ENCODE peak calls at places on chromosome 20, in nine cellular contexts. One of them, this sample, is unnamed.

GRCh38 chr20:39057143-39057542 is 95.0 kb downstream of the DHX35 start:
- DNase-seq in endodermal cell: no peak
- DNase-seq in uterus: no peak
- DNase-seq in left lung: no peak
- DNase-seq in choroid plexus epithelial cell: no peak
- DNase-seq in mammary epithelial cell: no peak
- DNase-seq in naive thymus-derived CD4-positive, alpha-beta T cell: no peak
- DNase-seq in colonic mucosa: no peak
- DNase-seq in pancreas: no peak
- DNase-seq in this sample: no peak

GRCh38 chr20:49445176-49445575 is 37.3 kb downstream of the KCNB1 start:
- DNase-seq in endodermal cell: peak; percentile 68
- DNase-seq in uterus: no peak
- DNase-seq in left lung: no peak
- DNase-seq in choroid plexus epithelial cell: peak; percentile 21
- DNase-seq in mammary epithelial cell: peak; percentile 22
- DNase-seq in naive thymus-derived CD4-positive, alpha-beta T cell: no peak
- DNase-seq in colonic mucosa: no peak
- DNase-seq in pancreas: no peak
- DNase-seq in this sample: peak; percentile 56

GRCh38 chr20:23509580-23509913 is 18.6 kb downstream of the CST8 start:
- DNase-seq in endodermal cell: no peak
- DNase-seq in uterus: no peak
- DNase-seq in left lung: no peak
- DNase-seq in choroid plexus epithelial cell: no peak
- DNase-seq in mammary epithelial cell: no peak
- DNase-seq in naive thymus-derived CD4-positive, alpha-beta T cell: no peak
- DNase-seq in colonic mucosa: no peak
- DNase-seq in pancreas: no peak
- DNase-seq in this sample: no peak

GRCh38 chr20:7893019-7893730 is 47.1 kb downstream of the HAO1 start:
- DNase-seq in endodermal cell: no peak
- DNase-seq in uterus: no peak
- DNase-seq in left lung: no peak
- DNase-seq in choroid plexus epithelial cell: no peak
- DNase-seq in mammary epithelial cell: peak; percentile 82
- DNase-seq in naive thymus-derived CD4-positive, alpha-beta T cell: no peak
- DNase-seq in colonic mucosa: no peak
- DNase-seq in pancreas: no peak
- DNase-seq in this sample: no peak

GRCh38 chr20:4609511-4609910 is 112.2 kb upstream of the PRND start:
- DNase-seq in endodermal cell: no peak
- DNase-seq in uterus: no peak
- DNase-seq in left lung: no peak
- DNase-seq in choroid plexus epithelial cell: no peak
- DNase-seq in mammary epithelial cell: no peak
- DNase-seq in naive thymus-derived CD4-positive, alpha-beta T cell: no peak
- DNase-seq in colonic mucosa: no peak
- DNase-seq in pancreas: no peak
- DNase-seq in this sample: no peak

GRCh38 chr20:62914970-62915457 is 11.3 kb downstream of the DIDO1 start:
- DNase-seq in endodermal cell: peak; percentile 90
- DNase-seq in uterus: no peak
- DNase-seq in left lung: no peak
- DNase-seq in choroid plexus epithelial cell: peak; percentile 51
- DNase-seq in mammary epithelial cell: peak; percentile 46
- DNase-seq in naive thymus-derived CD4-positive, alpha-beta T cell: no peak
- DNase-seq in colonic mucosa: no peak
- DNase-seq in pancreas: peak; percentile 40
- DNase-seq in this sample: no peak

GRCh38 chr20:1632228-1632577 is 12.4 kb upstream of the SIRPB1 start:
- DNase-seq in endodermal cell: no peak
- DNase-seq in uterus: no peak
- DNase-seq in left lung: no peak
- DNase-seq in choroid plexus epithelial cell: no peak
- DNase-seq in mammary epithelial cell: no peak
- DNase-seq in naive thymus-derived CD4-positive, alpha-beta T cell: no peak
- DNase-seq in colonic mucosa: no peak
- DNase-seq in pancreas: no peak
- DNase-seq in this sample: no peak

GRCh38 chr20:52959125-52959524 is 13.0 kb upstream of the TSHZ2 start:
- DNase-seq in endodermal cell: no peak
- DNase-seq in uterus: no peak
- DNase-seq in left lung: no peak
- DNase-seq in choroid plexus epithelial cell: no peak
- DNase-seq in mammary epithelial cell: no peak
- DNase-seq in naive thymus-derived CD4-positive, alpha-beta T cell: no peak
- DNase-seq in colonic mucosa: no peak
- DNase-seq in pancreas: no peak
- DNase-seq in this sample: no peak

GRCh38 chr20:25356294-25356933 is 34.2 kb downstream of the ABHD12 start:
- DNase-seq in endodermal cell: peak; percentile 71
- DNase-seq in uterus: no peak
- DNase-seq in left lung: no peak
- DNase-seq in choroid plexus epithelial cell: no peak
- DNase-seq in mammary epithelial cell: no peak
- DNase-seq in naive thymus-derived CD4-positive, alpha-beta T cell: no peak
- DNase-seq in colonic mucosa: no peak
- DNase-seq in pancreas: peak; percentile 79
- DNase-seq in this sample: no peak

GRCh38 chr20:47038581-47039560 is 144.2 kb downstream of the EYA2 start:
- DNase-seq in endodermal cell: no peak
- DNase-seq in uterus: no peak
- DNase-seq in left lung: no peak
- DNase-seq in choroid plexus epithelial cell: peak; percentile 19
- DNase-seq in mammary epithelial cell: no peak
- DNase-seq in naive thymus-derived CD4-positive, alpha-beta T cell: no peak
- DNase-seq in colonic mucosa: no peak
- DNase-seq in pancreas: no peak
- DNase-seq in this sample: peak; percentile 58

GRCh38 chr20:35360033-35360432 is 51.7 kb downstream of the UQCC1 start:
- DNase-seq in endodermal cell: no peak
- DNase-seq in uterus: no peak
- DNase-seq in left lung: no peak
- DNase-seq in choroid plexus epithelial cell: no peak
- DNase-seq in mammary epithelial cell: peak; percentile 52
- DNase-seq in naive thymus-derived CD4-positive, alpha-beta T cell: no peak
- DNase-seq in colonic mucosa: no peak
- DNase-seq in pancreas: no peak
- DNase-seq in this sample: no peak

GRCh38 chr20:62571667-62572344 is 70.5 kb upstream of the SLCO4A1 start:
- DNase-seq in endodermal cell: peak; percentile 81
- DNase-seq in uterus: no peak
- DNase-seq in left lung: no peak
- DNase-seq in choroid plexus epithelial cell: no peak
- DNase-seq in mammary epithelial cell: no peak
- DNase-seq in naive thymus-derived CD4-positive, alpha-beta T cell: no peak
- DNase-seq in colonic mucosa: no peak
- DNase-seq in pancreas: no peak
- DNase-seq in this sample: no peak

GRCh38 chr20:2254333-2254732 is 41.5 kb upstream of the TGM3 start:
- DNase-seq in endodermal cell: no peak
- DNase-seq in uterus: no peak
- DNase-seq in left lung: no peak
- DNase-seq in choroid plexus epithelial cell: no peak
- DNase-seq in mammary epithelial cell: peak; percentile 36
- DNase-seq in naive thymus-derived CD4-positive, alpha-beta T cell: no peak
- DNase-seq in colonic mucosa: no peak
- DNase-seq in pancreas: no peak
- DNase-seq in this sample: no peak

GRCh38 chr20:16293590-16293989 is 279.7 kb downstream of the KIF16B start:
- DNase-seq in endodermal cell: no peak
- DNase-seq in uterus: no peak
- DNase-seq in left lung: no peak
- DNase-seq in choroid plexus epithelial cell: peak; percentile 42
- DNase-seq in mammary epithelial cell: peak; percentile 69
- DNase-seq in naive thymus-derived CD4-positive, alpha-beta T cell: no peak
- DNase-seq in colonic mucosa: no peak
- DNase-seq in pancreas: no peak
- DNase-seq in this sample: no peak

GRCh38 chr20:34928411-34928810 is 27.2 kb downstream of the GSS start:
- DNase-seq in endodermal cell: no peak
- DNase-seq in uterus: no peak
- DNase-seq in left lung: no peak
- DNase-seq in choroid plexus epithelial cell: no peak
- DNase-seq in mammary epithelial cell: no peak
- DNase-seq in naive thymus-derived CD4-positive, alpha-beta T cell: no peak
- DNase-seq in colonic mucosa: no peak
- DNase-seq in pancreas: no peak
- DNase-seq in this sample: no peak

GRCh38 chr20:39825950-39826349 is 863.1 kb downstream of the MAFB start:
- DNase-seq in endodermal cell: no peak
- DNase-seq in uterus: no peak
- DNase-seq in left lung: no peak
- DNase-seq in choroid plexus epithelial cell: peak; percentile 79
- DNase-seq in mammary epithelial cell: peak; percentile 59
- DNase-seq in naive thymus-derived CD4-positive, alpha-beta T cell: no peak
- DNase-seq in colonic mucosa: no peak
- DNase-seq in pancreas: no peak
- DNase-seq in this sample: no peak

GRCh38 chr20:53447271-53447670 is 146.4 kb downstream of the ZNF217 start:
- DNase-seq in endodermal cell: no peak
- DNase-seq in uterus: no peak
- DNase-seq in left lung: no peak
- DNase-seq in choroid plexus epithelial cell: no peak
- DNase-seq in mammary epithelial cell: no peak
- DNase-seq in naive thymus-derived CD4-positive, alpha-beta T cell: no peak
- DNase-seq in colonic mucosa: no peak
- DNase-seq in pancreas: no peak
- DNase-seq in this sample: no peak

GRCh38 chr20:17850674-17851006 is 118.0 kb downstream of the SNX5 start:
- DNase-seq in endodermal cell: no peak
- DNase-seq in uterus: no peak
- DNase-seq in left lung: no peak
- DNase-seq in choroid plexus epithelial cell: no peak
- DNase-seq in mammary epithelial cell: no peak
- DNase-seq in naive thymus-derived CD4-positive, alpha-beta T cell: no peak
- DNase-seq in colonic mucosa: no peak
- DNase-seq in pancreas: no peak
- DNase-seq in this sample: no peak

GRCh38 chr20:20364747-20365558 is 3.0 kb upstream of the INSM1 start:
- DNase-seq in endodermal cell: peak; percentile 52
- DNase-seq in uterus: no peak
- DNase-seq in left lung: no peak
- DNase-seq in choroid plexus epithelial cell: no peak
- DNase-seq in mammary epithelial cell: no peak
- DNase-seq in naive thymus-derived CD4-positive, alpha-beta T cell: peak; percentile 32
- DNase-seq in colonic mucosa: no peak
- DNase-seq in pancreas: no peak
- DNase-seq in this sample: no peak

GRCh38 chr20:6069669-6070068 is 15.8 kb upstream of the LRRN4 start:
- DNase-seq in endodermal cell: no peak
- DNase-seq in uterus: no peak
- DNase-seq in left lung: no peak
- DNase-seq in choroid plexus epithelial cell: no peak
- DNase-seq in mammary epithelial cell: no peak
- DNase-seq in naive thymus-derived CD4-positive, alpha-beta T cell: no peak
- DNase-seq in colonic mucosa: no peak
- DNase-seq in pancreas: no peak
- DNase-seq in this sample: no peak

GRCh38 chr20:37354210-37355195 is 8.6 kb downstream of the SRC start:
- DNase-seq in endodermal cell: peak; percentile 33
- DNase-seq in uterus: no peak
- DNase-seq in left lung: no peak
- DNase-seq in choroid plexus epithelial cell: no peak
- DNase-seq in mammary epithelial cell: no peak
- DNase-seq in naive thymus-derived CD4-positive, alpha-beta T cell: no peak
- DNase-seq in colonic mucosa: peak; percentile 80
- DNase-seq in pancreas: peak; percentile 70
- DNase-seq in this sample: peak; percentile 52
- H3K4me3 ChIP-seq in endodermal cell: no peak overlapping the region
- H3K4me3 ChIP-seq in uterus: no peak overlapping the region
- H3K4me3 ChIP-seq in left lung: no peak overlapping the region
- H3K4me3 ChIP-seq in choroid plexus epithelial cell: no peak overlapping the region
- H3K4me3 ChIP-seq in mammary epithelial cell: no peak overlapping the region
- H3K4me3 ChIP-seq in naive thymus-derived CD4-positive, alpha-beta T cell: no peak overlapping the region
- H3K4me3 ChIP-seq in colonic mucosa: no peak overlapping the region
- H3K4me3 ChIP-seq in pancreas: no peak overlapping the region
- H3K4me3 ChIP-seq in this sample: no peak overlapping the region

GRCh38 chr20:45583502-45583901 is 4.4 kb upstream of the WFDC8 start:
- DNase-seq in endodermal cell: peak; percentile 72
- DNase-seq in uterus: no peak
- DNase-seq in left lung: no peak
- DNase-seq in choroid plexus epithelial cell: no peak
- DNase-seq in mammary epithelial cell: no peak
- DNase-seq in naive thymus-derived CD4-positive, alpha-beta T cell: no peak
- DNase-seq in colonic mucosa: no peak
- DNase-seq in pancreas: no peak
- DNase-seq in this sample: no peak
- H3K4me3 ChIP-seq in endodermal cell: peak overlapping the region; percentile 3
- H3K4me3 ChIP-seq in uterus: no peak overlapping the region
- H3K4me3 ChIP-seq in left lung: no peak overlapping the region
- H3K4me3 ChIP-seq in choroid plexus epithelial cell: no peak overlapping the region
- H3K4me3 ChIP-seq in mammary epithelial cell: no peak overlapping the region
- H3K4me3 ChIP-seq in naive thymus-derived CD4-positive, alpha-beta T cell: no peak overlapping the region
- H3K4me3 ChIP-seq in colonic mucosa: no peak overlapping the region
- H3K4me3 ChIP-seq in pancreas: no peak overlapping the region
- H3K4me3 ChIP-seq in this sample: no peak overlapping the region

GRCh38 chr20:59161626-59162170 is 1.9 kb upstream of the ZNF831 start:
- DNase-seq in endodermal cell: no peak
- DNase-seq in uterus: no peak
- DNase-seq in left lung: no peak
- DNase-seq in choroid plexus epithelial cell: no peak
- DNase-seq in mammary epithelial cell: no peak
- DNase-seq in naive thymus-derived CD4-positive, alpha-beta T cell: no peak
- DNase-seq in colonic mucosa: no peak
- DNase-seq in pancreas: no peak
- DNase-seq in this sample: no peak
- H3K4me3 ChIP-seq in endodermal cell: no peak overlapping the region
- H3K4me3 ChIP-seq in uterus: no peak overlapping the region
- H3K4me3 ChIP-seq in left lung: no peak overlapping the region
- H3K4me3 ChIP-seq in choroid plexus epithelial cell: no peak overlapping the region
- H3K4me3 ChIP-seq in mammary epithelial cell: no peak overlapping the region
- H3K4me3 ChIP-seq in naive thymus-derived CD4-positive, alpha-beta T cell: peak overlapping the region; percentile 55
- H3K4me3 ChIP-seq in colonic mucosa: no peak overlapping the region
- H3K4me3 ChIP-seq in pancreas: no peak overlapping the region
- H3K4me3 ChIP-seq in this sample: no peak overlapping the region

GRCh38 chr20:11753155-11753554 is 164.5 kb upstream of the BTBD3 start:
- DNase-seq in endodermal cell: no peak
- DNase-seq in uterus: no peak
- DNase-seq in left lung: no peak
- DNase-seq in choroid plexus epithelial cell: no peak
- DNase-seq in mammary epithelial cell: no peak
- DNase-seq in naive thymus-derived CD4-positive, alpha-beta T cell: no peak
- DNase-seq in colonic mucosa: no peak
- DNase-seq in pancreas: no peak
- DNase-seq in this sample: no peak
- H3K4me3 ChIP-seq in endodermal cell: no peak overlapping the region
- H3K4me3 ChIP-seq in uterus: no peak overlapping the region
- H3K4me3 ChIP-seq in left lung: no peak overlapping the region
- H3K4me3 ChIP-seq in choroid plexus epithelial cell: no peak overlapping the region
- H3K4me3 ChIP-seq in mammary epithelial cell: no peak overlapping the region
- H3K4me3 ChIP-seq in naive thymus-derived CD4-positive, alpha-beta T cell: no peak overlapping the region
- H3K4me3 ChIP-seq in colonic mucosa: no peak overlapping the region
- H3K4me3 ChIP-seq in pancreas: no peak overlapping the region
- H3K4me3 ChIP-seq in this sample: no peak overlapping the region

DNA sequence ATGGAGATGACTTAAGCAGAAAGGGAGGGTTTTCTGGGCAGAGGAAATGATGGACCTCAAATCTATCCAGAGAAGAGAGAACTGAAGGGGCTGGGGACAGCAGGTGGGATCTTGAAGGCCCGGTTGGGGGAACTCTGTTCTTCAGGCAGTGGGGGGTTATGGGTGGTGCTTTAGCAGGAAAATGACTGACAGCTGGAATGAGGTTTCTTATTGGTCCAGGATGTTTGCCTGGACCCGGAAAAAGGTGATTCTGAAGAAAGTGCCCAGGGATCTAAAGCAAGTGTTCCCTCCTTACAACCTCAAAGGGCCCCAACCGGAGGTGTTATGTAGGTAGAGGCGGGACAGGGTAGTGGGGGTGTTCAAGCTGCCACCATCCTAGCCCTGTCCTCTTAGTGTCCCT is 11.3 kb upstream of the LKAAEAR1 start:
- DNase-seq in endodermal cell: no peak
- DNase-seq in uterus: no peak
- DNase-seq in left lung: no peak
- DNase-seq in choroid plexus epithelial cell: no peak
- DNase-seq in mammary epithelial cell: no peak
- DNase-seq in naive thymus-derived CD4-positive, alpha-beta T cell: no peak
- DNase-seq in colonic mucosa: no peak
- DNase-seq in pancreas: no peak
- DNase-seq in this sample: no peak
- H3K4me3 ChIP-seq in endodermal cell: no peak overlapping the region
- H3K4me3 ChIP-seq in uterus: no peak overlapping the region
- H3K4me3 ChIP-seq in left lung: no peak overlapping the region
- H3K4me3 ChIP-seq in choroid plexus epithelial cell: no peak overlapping the region
- H3K4me3 ChIP-seq in mammary epithelial cell: no peak overlapping the region
- H3K4me3 ChIP-seq in naive thymus-derived CD4-positive, alpha-beta T cell: no peak overlapping the region
- H3K4me3 ChIP-seq in colonic mucosa: no peak overlapping the region
- H3K4me3 ChIP-seq in pancreas: no peak overlapping the region
- H3K4me3 ChIP-seq in this sample: no peak overlapping the region

This sample was measured in aorta.